ENCODE peak calls at places on chromosome 2, in eight cellular contexts. One of them, this sample, is unnamed.

GRCh38 chr2:88903744-88904353 is 212.4 kb downstream of the RPIA start:
- DNase-seq in K562: peak; percentile 51
- DNase-seq in mammary epithelial cell: peak; percentile 24
- DNase-seq in left ventricle myocardium inferior: no peak
- DNase-seq in keratinocyte: no peak
- DNase-seq in aorta: no peak
- DNase-seq in A673: peak; percentile 49
- DNase-seq in hepatocyte: no peak
- DNase-seq in this sample: peak; percentile 14

GRCh38 chr2:190713476-190713875 is 64.6 kb downstream of the NAB1 start:
- DNase-seq in A673: no peak
- DNase-seq in left ventricle myocardium inferior: no peak
- DNase-seq in hepatocyte: no peak
- DNase-seq in keratinocyte: no peak
- DNase-seq in K562: no peak
- DNase-seq in mammary epithelial cell: no peak
- DNase-seq in aorta: no peak
- DNase-seq in this sample: no peak

GRCh38 chr2:156329031-156329921 is 3.2 kb downstream of the NR4A2 start:
- DNase-seq in K562: no peak
- DNase-seq in keratinocyte: no peak
- DNase-seq in hepatocyte: no peak
- DNase-seq in mammary epithelial cell: no peak
- DNase-seq in A673: no peak
- DNase-seq in aorta: no peak
- DNase-seq in left ventricle myocardium inferior: no peak
- DNase-seq in this sample: no peak

GRCh38 chr2:213004197-213004821 is 147.1 kb downstream of the IKZF2 start:
- DNase-seq in mammary epithelial cell: no peak
- DNase-seq in A673: no peak
- DNase-seq in hepatocyte: no peak
- DNase-seq in K562: no peak
- DNase-seq in keratinocyte: no peak
- DNase-seq in left ventricle myocardium inferior: no peak
- DNase-seq in aorta: no peak
- DNase-seq in this sample: no peak

GRCh38 chr2:150621800-150622199 is 134.3 kb upstream of the RND3 start:
- DNase-seq in hepatocyte: peak; percentile 26
- DNase-seq in mammary epithelial cell: peak; percentile 94
- DNase-seq in A673: no peak
- DNase-seq in K562: no peak
- DNase-seq in aorta: no peak
- DNase-seq in keratinocyte: peak; percentile 55
- DNase-seq in left ventricle myocardium inferior: no peak
- DNase-seq in this sample: no peak

GRCh38 chr2:69973335-69973735 is 11.9 kb upstream of the ASPRV1 start:
- DNase-seq in aorta: peak; percentile 10
- DNase-seq in A673: no peak
- DNase-seq in mammary epithelial cell: no peak
- DNase-seq in K562: peak; percentile 60
- DNase-seq in left ventricle myocardium inferior: no peak
- DNase-seq in keratinocyte: no peak
- DNase-seq in hepatocyte: no peak
- DNase-seq in this sample: no peak

GRCh38 chr2:239014458-239014857 is 166.6 kb downstream of the TWIST2 start:
- DNase-seq in A673: no peak
- DNase-seq in hepatocyte: no peak
- DNase-seq in K562: no peak
- DNase-seq in keratinocyte: no peak
- DNase-seq in mammary epithelial cell: no peak
- DNase-seq in left ventricle myocardium inferior: no peak
- DNase-seq in aorta: no peak
- DNase-seq in this sample: no peak

GRCh38 chr2:54728669-54729120 is 5.2 kb downstream of the EML6 start:
- DNase-seq in keratinocyte: peak; percentile 49
- DNase-seq in A673: no peak
- DNase-seq in left ventricle myocardium inferior: no peak
- DNase-seq in mammary epithelial cell: peak; percentile 87
- DNase-seq in aorta: no peak
- DNase-seq in K562: no peak
- DNase-seq in hepatocyte: peak; percentile 68
- DNase-seq in this sample: no peak

GRCh38 chr2:46802665-46803550 is 112.7 kb downstream of the MCFD2 start:
- DNase-seq in aorta: no peak
- DNase-seq in mammary epithelial cell: no peak
- DNase-seq in left ventricle myocardium inferior: no peak
- DNase-seq in keratinocyte: no peak
- DNase-seq in hepatocyte: no peak
- DNase-seq in A673: no peak
- DNase-seq in K562: no peak
- DNase-seq in this sample: no peak

GRCh38 chr2:234497592-234498023 is 727 bp upstream of the ARL4C start:
- DNase-seq in K562: no peak
- DNase-seq in A673: no peak
- DNase-seq in left ventricle myocardium inferior: no peak
- DNase-seq in mammary epithelial cell: no peak
- DNase-seq in keratinocyte: no peak
- DNase-seq in hepatocyte: no peak
- DNase-seq in aorta: peak; percentile 58
- DNase-seq in this sample: no peak

GRCh38 chr2:236402016-236402784 is 138.0 kb upstream of the ASB18 start:
- DNase-seq in A673: no peak
- DNase-seq in hepatocyte: no peak
- DNase-seq in aorta: no peak
- DNase-seq in left ventricle myocardium inferior: no peak
- DNase-seq in mammary epithelial cell: no peak
- DNase-seq in keratinocyte: no peak
- DNase-seq in K562: no peak
- DNase-seq in this sample: no peak

GRCh38 chr2:62197017-62197586 is 1.2 kb downstream of the B3GNT2 start:
- DNase-seq in K562: peak; percentile 51
- DNase-seq in keratinocyte: no peak
- DNase-seq in A673: no peak
- DNase-seq in mammary epithelial cell: no peak
- DNase-seq in hepatocyte: peak; percentile 43
- DNase-seq in left ventricle myocardium inferior: no peak
- DNase-seq in aorta: no peak
- DNase-seq in this sample: no peak

GRCh38 chr2:88669371-88670214 is 21.9 kb upstream of the RPIA start:
- DNase-seq in mammary epithelial cell: peak; percentile 60
- DNase-seq in aorta: no peak
- DNase-seq in left ventricle myocardium inferior: no peak
- DNase-seq in keratinocyte: no peak
- DNase-seq in hepatocyte: peak; percentile 63
- DNase-seq in A673: peak; percentile 60
- DNase-seq in K562: peak; percentile 48
- DNase-seq in this sample: peak; percentile 30

GRCh38 chr2:20108655-20109396 is 57.4 kb upstream of the LAPTM4A start:
- DNase-seq in A673: no peak
- DNase-seq in mammary epithelial cell: peak; percentile 64
- DNase-seq in keratinocyte: no peak
- DNase-seq in aorta: no peak
- DNase-seq in K562: no peak
- DNase-seq in left ventricle myocardium inferior: no peak
- DNase-seq in hepatocyte: peak; percentile 58
- DNase-seq in this sample: no peak

GRCh38 chr2:16774980-16775963 is 109.6 kb upstream of the CYRIA start:
- DNase-seq in keratinocyte: no peak
- DNase-seq in aorta: no peak
- DNase-seq in left ventricle myocardium inferior: no peak
- DNase-seq in hepatocyte: peak; percentile 51
- DNase-seq in A673: peak; percentile 39
- DNase-seq in K562: no peak
- DNase-seq in mammary epithelial cell: no peak
- DNase-seq in this sample: peak; percentile 74

GRCh38 chr2:219702796-219703545 is 75.5 kb downstream of the SLC4A3 start:
- DNase-seq in A673: no peak
- DNase-seq in hepatocyte: peak; percentile 48
- DNase-seq in left ventricle myocardium inferior: no peak
- DNase-seq in aorta: no peak
- DNase-seq in keratinocyte: no peak
- DNase-seq in K562: no peak
- DNase-seq in mammary epithelial cell: peak; percentile 49
- DNase-seq in this sample: no peak

GRCh38 chr2:2269426-2269825 is 61.6 kb downstream of the MYT1L start:
- DNase-seq in hepatocyte: no peak
- DNase-seq in mammary epithelial cell: no peak
- DNase-seq in left ventricle myocardium inferior: no peak
- DNase-seq in aorta: no peak
- DNase-seq in K562: no peak
- DNase-seq in keratinocyte: no peak
- DNase-seq in A673: no peak
- DNase-seq in this sample: no peak

GRCh38 chr2:61045999-61046398 is 19.7 kb upstream of the SANBR start:
- DNase-seq in mammary epithelial cell: no peak
- DNase-seq in A673: peak; percentile 4
- DNase-seq in keratinocyte: no peak
- DNase-seq in hepatocyte: no peak
- DNase-seq in K562: no peak
- DNase-seq in aorta: no peak
- DNase-seq in left ventricle myocardium inferior: no peak
- DNase-seq in this sample: no peak

GRCh38 chr2:235719146-235719942 is 225.5 kb downstream of the AGAP1 start:
- DNase-seq in hepatocyte: no peak
- DNase-seq in aorta: no peak
- DNase-seq in left ventricle myocardium inferior: no peak
- DNase-seq in keratinocyte: no peak
- DNase-seq in K562: no peak
- DNase-seq in mammary epithelial cell: no peak
- DNase-seq in A673: no peak
- DNase-seq in this sample: no peak

GRCh38 chr2:85893428-85894258 is 4.9 kb upstream of the ST3GAL5 start:
- DNase-seq in A673: no peak
- DNase-seq in K562: no peak
- DNase-seq in mammary epithelial cell: peak; percentile 77
- DNase-seq in left ventricle myocardium inferior: no peak
- DNase-seq in keratinocyte: peak; percentile 67
- DNase-seq in aorta: no peak
- DNase-seq in hepatocyte: no peak
- DNase-seq in this sample: peak; percentile 91
- H3K27ac ChIP-seq in A673: no peak overlapping the region
- H3K27ac ChIP-seq in K562: no peak overlapping the region
- H3K27ac ChIP-seq in mammary epithelial cell: peak overlapping the region; percentile 98
- H3K27ac ChIP-seq in left ventricle myocardium inferior: peak overlapping the region; percentile 15
- H3K27ac ChIP-seq in keratinocyte: peak overlapping the region; percentile 98
- H3K27ac ChIP-seq in aorta: no peak overlapping the region
- H3K27ac ChIP-seq in hepatocyte: peak overlapping the region; percentile 46
- H3K27ac ChIP-seq in this sample: peak overlapping the region; percentile 82

DNA sequence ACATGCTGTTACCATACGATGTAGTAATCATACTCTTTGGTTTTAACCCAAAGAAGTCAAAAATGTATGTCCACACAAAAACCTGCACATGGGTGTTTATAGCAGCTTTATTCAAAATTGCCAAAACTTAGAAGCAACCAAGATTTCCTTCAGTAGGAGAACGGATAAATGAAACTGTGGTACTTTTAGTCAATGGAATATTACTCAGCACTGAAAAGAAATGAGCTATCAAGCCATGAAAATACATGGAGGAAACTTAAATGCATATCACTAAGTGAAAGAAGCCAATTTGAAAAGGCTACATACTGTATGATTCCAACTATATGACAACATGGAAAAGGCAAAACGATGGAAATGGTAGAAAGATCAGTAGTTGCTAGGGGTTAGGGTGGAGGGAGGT is 86.6 kb downstream of the HNRNPLL start:
- DNase-seq in hepatocyte: no peak
- DNase-seq in keratinocyte: no peak
- DNase-seq in mammary epithelial cell: no peak
- DNase-seq in K562: no peak
- DNase-seq in left ventricle myocardium inferior: no peak
- DNase-seq in aorta: no peak
- DNase-seq in A673: no peak
- DNase-seq in this sample: no peak
- H3K27ac ChIP-seq in hepatocyte: peak overlapping the region; percentile 69
- H3K27ac ChIP-seq in keratinocyte: no peak overlapping the region
- H3K27ac ChIP-seq in mammary epithelial cell: peak overlapping the region; percentile 93
- H3K27ac ChIP-seq in K562: peak overlapping the region; percentile 88
- H3K27ac ChIP-seq in left ventricle myocardium inferior: no peak overlapping the region
- H3K27ac ChIP-seq in aorta: no peak overlapping the region
- H3K27ac ChIP-seq in A673: no peak overlapping the region
- H3K27ac ChIP-seq in this sample: no peak overlapping the region

DNA sequence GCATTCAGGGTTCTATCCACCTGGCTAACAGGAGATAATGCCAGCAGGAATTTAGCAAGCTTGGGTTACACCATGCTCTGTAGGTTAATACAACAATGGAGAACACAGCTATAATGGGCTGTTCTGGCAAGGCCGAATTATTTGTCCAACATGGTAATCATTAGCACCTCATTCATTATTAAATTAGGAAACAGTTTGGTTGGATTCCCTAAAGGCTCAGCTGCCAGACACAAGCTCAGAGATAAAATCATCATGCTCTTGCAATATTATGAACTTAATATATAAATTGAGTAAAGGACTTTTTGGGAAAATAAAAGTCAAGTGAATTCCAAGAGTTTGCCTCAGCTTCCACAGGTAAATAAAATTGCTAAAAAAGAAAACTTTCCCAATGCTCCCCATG is 166.4 kb downstream of the ANKRD44 start:
- DNase-seq in hepatocyte: no peak
- DNase-seq in keratinocyte: no peak
- DNase-seq in mammary epithelial cell: no peak
- DNase-seq in left ventricle myocardium inferior: no peak
- DNase-seq in A673: no peak
- DNase-seq in aorta: no peak
- DNase-seq in K562: no peak
- DNase-seq in this sample: no peak
- H3K27ac ChIP-seq in hepatocyte: no peak overlapping the region
- H3K27ac ChIP-seq in keratinocyte: no peak overlapping the region
- H3K27ac ChIP-seq in mammary epithelial cell: no peak overlapping the region
- H3K27ac ChIP-seq in left ventricle myocardium inferior: no peak overlapping the region
- H3K27ac ChIP-seq in A673: no peak overlapping the region
- H3K27ac ChIP-seq in aorta: no peak overlapping the region
- H3K27ac ChIP-seq in K562: no peak overlapping the region
- H3K27ac ChIP-seq in this sample: no peak overlapping the region

DNA sequence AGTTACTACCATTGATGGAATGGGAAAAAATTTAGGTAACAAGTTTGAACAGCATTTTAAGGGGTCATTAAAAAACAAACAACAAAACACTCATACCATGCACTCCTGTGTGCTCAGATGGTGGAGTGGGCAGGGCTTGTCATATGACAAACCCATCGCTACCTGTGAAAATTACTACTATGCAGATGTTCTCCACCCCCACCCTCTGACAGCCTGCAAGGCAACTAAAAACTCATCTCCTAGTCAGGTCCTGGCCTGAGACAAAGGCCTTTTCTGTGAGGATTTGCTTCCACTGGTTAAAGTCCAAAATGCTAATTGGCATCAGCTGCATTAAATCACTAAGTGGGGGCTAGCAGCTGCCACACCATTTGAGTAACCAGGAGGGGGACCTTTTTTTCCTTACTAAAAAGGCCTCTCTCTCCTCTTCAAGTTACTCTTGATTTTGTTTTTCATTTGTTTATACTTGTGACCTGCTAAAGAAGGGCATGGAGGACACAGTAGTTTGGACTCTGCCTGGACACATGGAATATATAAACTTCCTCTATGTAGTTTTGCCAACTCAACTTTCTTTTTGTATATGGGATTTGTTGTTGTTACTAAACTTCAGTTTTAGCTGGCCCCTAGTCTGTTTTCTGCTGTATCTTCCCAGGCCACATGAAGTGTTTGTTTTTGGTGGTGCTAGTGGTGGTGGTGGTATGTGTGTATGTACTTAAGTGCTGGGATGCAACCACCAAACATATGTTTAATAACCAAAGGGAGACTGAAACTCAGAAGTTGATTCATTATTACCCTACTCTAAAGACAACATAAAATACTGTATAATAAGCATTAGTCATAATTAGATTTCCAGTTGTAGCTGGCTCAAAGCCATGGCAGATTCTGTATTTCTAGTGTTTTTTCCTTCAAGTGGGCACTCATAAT is 121.3 kb downstream of the MAP4K4 start:
- DNase-seq in mammary epithelial cell: peak; percentile 84
- DNase-seq in hepatocyte: no peak
- DNase-seq in left ventricle myocardium inferior: no peak
- DNase-seq in aorta: no peak
- DNase-seq in keratinocyte: no peak
- DNase-seq in A673: no peak
- DNase-seq in K562: no peak
- DNase-seq in this sample: peak; percentile 77
- H3K27ac ChIP-seq in mammary epithelial cell: peak overlapping the region; percentile 78
- H3K27ac ChIP-seq in hepatocyte: peak overlapping the region; percentile 38
- H3K27ac ChIP-seq in left ventricle myocardium inferior: peak overlapping the region; percentile 41
- H3K27ac ChIP-seq in aorta: no peak overlapping the region
- H3K27ac ChIP-seq in keratinocyte: peak overlapping the region; percentile 91
- H3K27ac ChIP-seq in A673: no peak overlapping the region
- H3K27ac ChIP-seq in K562: no peak overlapping the region
- H3K27ac ChIP-seq in this sample: peak overlapping the region; percentile 24

This sample was measured in SJCRH30.